ENCODE peak calls at places on chromosomes 3 and 15, in seven cellular contexts. One of them, this sample, is unnamed.

GRCh38 chr3:64072111-64072510 is 48.8 kb upstream of the PSMD6 start:
- DNase-seq in pancreas: no peak
- DNase-seq in CD8-positive, alpha-beta memory T cell: no peak
- DNase-seq in neuronal stem cell: no peak
- DNase-seq in astrocyte: no peak
- DNase-seq in spleen: no peak
- DNase-seq in SK-N-SH: no peak
- DNase-seq in this sample: no peak

GRCh38 chr3:138474163-138474562 is 39.7 kb downstream of the ESYT3 start:
- DNase-seq in pancreas: no peak
- DNase-seq in CD8-positive, alpha-beta memory T cell: no peak
- DNase-seq in neuronal stem cell: no peak
- DNase-seq in astrocyte: no peak
- DNase-seq in spleen: no peak
- DNase-seq in SK-N-SH: no peak
- DNase-seq in this sample: no peak

GRCh38 chr15:93497256-93497655 is 408.2 kb upstream of the RGMA start:
- DNase-seq in pancreas: no peak
- DNase-seq in CD8-positive, alpha-beta memory T cell: no peak
- DNase-seq in neuronal stem cell: no peak
- DNase-seq in astrocyte: peak; percentile 82
- DNase-seq in spleen: no peak
- DNase-seq in SK-N-SH: no peak
- DNase-seq in this sample: no peak

GRCh38 chr15:49075876-49076275 is 29.6 kb upstream of the SECISBP2L start:
- DNase-seq in pancreas: no peak
- DNase-seq in CD8-positive, alpha-beta memory T cell: no peak
- DNase-seq in neuronal stem cell: no peak
- DNase-seq in astrocyte: no peak
- DNase-seq in spleen: no peak
- DNase-seq in SK-N-SH: no peak
- DNase-seq in this sample: no peak

GRCh38 chr3:14113964-14114667 is 10.6 kb downstream of the CHCHD4 start:
- DNase-seq in pancreas: no peak
- DNase-seq in CD8-positive, alpha-beta memory T cell: no peak
- DNase-seq in neuronal stem cell: no peak
- DNase-seq in astrocyte: no peak
- DNase-seq in spleen: no peak
- DNase-seq in SK-N-SH: no peak
- DNase-seq in this sample: no peak

GRCh38 chr3:16151109-16151508 is 23.4 kb upstream of the GALNT15 start:
- DNase-seq in pancreas: no peak
- DNase-seq in CD8-positive, alpha-beta memory T cell: no peak
- DNase-seq in neuronal stem cell: no peak
- DNase-seq in astrocyte: peak; percentile 92
- DNase-seq in spleen: no peak
- DNase-seq in SK-N-SH: no peak
- DNase-seq in this sample: no peak

GRCh38 chr3:150216041-150216811 is 191.9 kb upstream of the TSC22D2 start:
- DNase-seq in pancreas: no peak
- DNase-seq in CD8-positive, alpha-beta memory T cell: no peak
- DNase-seq in neuronal stem cell: no peak
- DNase-seq in astrocyte: peak; percentile 81
- DNase-seq in spleen: no peak
- DNase-seq in SK-N-SH: peak; percentile 32
- DNase-seq in this sample: no peak

GRCh38 chr3:52236424-52236886 is 2.5 kb downstream of the TWF2 start:
- DNase-seq in pancreas: no peak
- DNase-seq in CD8-positive, alpha-beta memory T cell: no peak
- DNase-seq in neuronal stem cell: no peak
- DNase-seq in astrocyte: no peak
- DNase-seq in spleen: peak; percentile 67
- DNase-seq in SK-N-SH: no peak
- DNase-seq in this sample: no peak

GRCh38 chr3:123743121-123743520 is 141.0 kb downstream of the MYLK start:
- DNase-seq in pancreas: no peak
- DNase-seq in CD8-positive, alpha-beta memory T cell: no peak
- DNase-seq in neuronal stem cell: no peak
- DNase-seq in astrocyte: no peak
- DNase-seq in spleen: no peak
- DNase-seq in SK-N-SH: no peak
- DNase-seq in this sample: no peak

GRCh38 chr15:86968244-86968643 is 888.6 kb downstream of the AGBL1 start:
- DNase-seq in pancreas: no peak
- DNase-seq in CD8-positive, alpha-beta memory T cell: no peak
- DNase-seq in neuronal stem cell: no peak
- DNase-seq in astrocyte: no peak
- DNase-seq in spleen: no peak
- DNase-seq in SK-N-SH: no peak
- DNase-seq in this sample: no peak

GRCh38 chr3:14377838-14378169 is 24.6 kb upstream of the SLC6A6 start:
- DNase-seq in pancreas: no peak
- DNase-seq in CD8-positive, alpha-beta memory T cell: peak; percentile 60
- DNase-seq in neuronal stem cell: no peak
- DNase-seq in astrocyte: no peak
- DNase-seq in spleen: peak; percentile 87
- DNase-seq in SK-N-SH: no peak
- DNase-seq in this sample: no peak

GRCh38 chr15:56919708-56920637 is 1.5 kb downstream of the TCF12 start:
- DNase-seq in pancreas: peak; percentile 65
- DNase-seq in CD8-positive, alpha-beta memory T cell: no peak
- DNase-seq in neuronal stem cell: no peak
- DNase-seq in astrocyte: peak; percentile 73
- DNase-seq in spleen: no peak
- DNase-seq in SK-N-SH: no peak
- DNase-seq in this sample: no peak

GRCh38 chr3:197750396-197750831 is 731 bp downstream of the FYTTD1 start:
- DNase-seq in pancreas: peak; percentile 80
- DNase-seq in CD8-positive, alpha-beta memory T cell: peak; percentile 65
- DNase-seq in neuronal stem cell: peak; percentile 43
- DNase-seq in astrocyte: peak; percentile 55
- DNase-seq in spleen: peak; percentile 94
- DNase-seq in SK-N-SH: peak; percentile 84
- DNase-seq in this sample: no peak

GRCh38 chr15:35182841-35183479 is 97.9 kb upstream of the NANOGP8 start:
- DNase-seq in pancreas: no peak
- DNase-seq in CD8-positive, alpha-beta memory T cell: no peak
- DNase-seq in neuronal stem cell: peak; percentile 42
- DNase-seq in astrocyte: no peak
- DNase-seq in spleen: no peak
- DNase-seq in SK-N-SH: no peak
- DNase-seq in this sample: peak; percentile 50

GRCh38 chr3:194474675-194475074 is 12.1 kb downstream of the ATP13A3 start:
- DNase-seq in pancreas: no peak
- DNase-seq in CD8-positive, alpha-beta memory T cell: no peak
- DNase-seq in neuronal stem cell: no peak
- DNase-seq in astrocyte: no peak
- DNase-seq in spleen: no peak
- DNase-seq in SK-N-SH: no peak
- DNase-seq in this sample: no peak

GRCh38 chr3:24101676-24102168 is 156.6 kb downstream of the NR1D2 start:
- DNase-seq in pancreas: no peak
- DNase-seq in CD8-positive, alpha-beta memory T cell: no peak
- DNase-seq in neuronal stem cell: no peak
- DNase-seq in astrocyte: peak; percentile 7
- DNase-seq in spleen: no peak
- DNase-seq in SK-N-SH: no peak
- DNase-seq in this sample: no peak

GRCh38 chr3:117322866-117323265 is 613.3 kb downstream of the TUSC7 start:
- DNase-seq in pancreas: no peak
- DNase-seq in CD8-positive, alpha-beta memory T cell: no peak
- DNase-seq in neuronal stem cell: peak; percentile 6
- DNase-seq in astrocyte: peak; percentile 16
- DNase-seq in spleen: no peak
- DNase-seq in SK-N-SH: no peak
- DNase-seq in this sample: no peak

GRCh38 chr3:22326305-22326704 is 575.3 kb upstream of the ZNF385D start:
- DNase-seq in pancreas: no peak
- DNase-seq in CD8-positive, alpha-beta memory T cell: no peak
- DNase-seq in neuronal stem cell: no peak
- DNase-seq in astrocyte: no peak
- DNase-seq in spleen: no peak
- DNase-seq in SK-N-SH: no peak
- DNase-seq in this sample: no peak

GRCh38 chr15:101396484-101397261 is 92.8 kb downstream of the PCSK6 start:
- DNase-seq in pancreas: no peak
- DNase-seq in CD8-positive, alpha-beta memory T cell: no peak
- DNase-seq in neuronal stem cell: no peak
- DNase-seq in astrocyte: no peak
- DNase-seq in spleen: no peak
- DNase-seq in SK-N-SH: no peak
- DNase-seq in this sample: no peak

GRCh38 chr3:40843208-40843624 is 318.5 kb downstream of the ZNF621 start:
- DNase-seq in pancreas: no peak
- DNase-seq in CD8-positive, alpha-beta memory T cell: no peak
- DNase-seq in neuronal stem cell: no peak
- DNase-seq in astrocyte: no peak
- DNase-seq in spleen: no peak
- DNase-seq in SK-N-SH: no peak
- DNase-seq in this sample: no peak

GRCh38 chr15:55588070-55588817 is at the start of gene PYGO1:
- DNase-seq in pancreas: peak; percentile 85
- DNase-seq in CD8-positive, alpha-beta memory T cell: peak; percentile 7
- DNase-seq in neuronal stem cell: peak; percentile 71
- DNase-seq in astrocyte: peak; percentile 59
- DNase-seq in spleen: peak; percentile 80
- DNase-seq in SK-N-SH: peak; percentile 87
- DNase-seq in this sample: no peak

GRCh38 chr3:10025205-10026083 is 793 bp upstream of the FANCD2 start:
- DNase-seq in pancreas: no peak
- DNase-seq in CD8-positive, alpha-beta memory T cell: no peak
- DNase-seq in neuronal stem cell: no peak
- DNase-seq in astrocyte: no peak
- DNase-seq in spleen: no peak
- DNase-seq in SK-N-SH: no peak
- DNase-seq in this sample: no peak

DNA sequence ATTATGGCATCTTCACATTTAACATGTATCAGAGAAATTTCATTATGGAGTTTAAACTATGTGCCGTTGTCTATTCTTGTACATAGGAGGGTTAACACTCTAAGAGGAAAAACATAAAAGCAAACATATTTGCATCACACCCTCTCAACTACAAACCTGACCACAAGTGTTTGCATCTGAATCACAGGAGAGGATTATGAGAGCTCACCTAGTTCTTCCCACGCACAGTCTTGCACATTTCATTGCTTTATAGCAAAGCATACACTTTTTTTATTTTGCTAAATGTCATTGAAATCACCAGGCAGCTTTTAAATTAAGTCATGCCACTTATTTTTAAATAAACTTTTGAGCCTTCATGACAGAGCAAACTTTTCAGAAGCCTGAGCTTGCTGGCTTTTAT is 12.5 kb downstream of the TRAT1 start:
- DNase-seq in pancreas: no peak
- DNase-seq in CD8-positive, alpha-beta memory T cell: peak; percentile 52
- DNase-seq in neuronal stem cell: no peak
- DNase-seq in astrocyte: no peak
- DNase-seq in spleen: no peak
- DNase-seq in SK-N-SH: no peak
- DNase-seq in this sample: no peak
- H3K27ac ChIP-seq in pancreas: no peak overlapping the region
- H3K27ac ChIP-seq in CD8-positive, alpha-beta memory T cell: no peak overlapping the region
- H3K27ac ChIP-seq in neuronal stem cell: no peak overlapping the region
- H3K27ac ChIP-seq in astrocyte: no peak overlapping the region
- H3K27ac ChIP-seq in spleen: no peak overlapping the region
- H3K27ac ChIP-seq in SK-N-SH: no peak overlapping the region
- H3K27ac ChIP-seq in this sample: no peak overlapping the region

DNA sequence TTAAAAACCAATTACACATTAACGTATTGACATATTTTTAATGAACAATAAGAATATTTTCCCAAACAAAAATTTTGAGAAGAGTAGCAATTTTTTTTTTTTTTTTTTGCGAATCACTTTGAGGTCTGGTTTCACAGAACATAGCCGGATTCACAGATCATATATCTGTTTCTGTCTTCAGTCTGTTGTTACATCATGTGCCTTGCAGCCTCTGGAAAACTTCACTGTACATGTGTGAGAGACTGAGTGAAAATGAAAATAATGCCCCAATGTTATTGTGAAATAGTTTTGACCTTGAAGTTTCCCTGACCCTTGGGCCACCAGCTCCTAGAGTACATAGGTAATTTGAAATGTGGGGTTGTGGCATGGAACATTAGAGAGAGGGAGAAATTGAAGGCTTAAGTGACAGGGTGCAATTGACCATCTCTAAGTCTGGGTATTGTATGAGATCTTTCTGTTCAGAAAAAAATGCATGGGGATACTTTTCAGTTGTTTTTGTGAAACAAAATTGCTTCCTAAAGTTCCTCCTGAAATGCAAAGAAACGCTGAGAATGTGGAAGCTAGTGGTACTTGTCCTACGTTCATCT is 14.0 kb downstream of the ITPR1 start:
- DNase-seq in pancreas: no peak
- DNase-seq in CD8-positive, alpha-beta memory T cell: no peak
- DNase-seq in neuronal stem cell: no peak
- DNase-seq in astrocyte: no peak
- DNase-seq in spleen: no peak
- DNase-seq in SK-N-SH: no peak
- DNase-seq in this sample: no peak
- H3K4me1 ChIP-seq in pancreas: no peaks in the 10 kb centered on the region
- H3K4me1 ChIP-seq in CD8-positive, alpha-beta memory T cell: peaks cover 44% of the 10 kb centered on the region
- H3K4me1 ChIP-seq in neuronal stem cell: peaks cover 8% of the 10 kb centered on the region
- H3K4me1 ChIP-seq in astrocyte: no peaks in the 10 kb centered on the region
- H3K4me1 ChIP-seq in spleen: peaks cover 62% of the 10 kb centered on the region
- H3K4me1 ChIP-seq in SK-N-SH: peaks cover 9% of the 10 kb centered on the region
- H3K4me1 ChIP-seq in this sample: peaks cover 2% of the 10 kb centered on the region

GRCh38 chr3:108088146-108088545 is 2.7 kb downstream of the CD47 start:
- DNase-seq in pancreas: no peak
- DNase-seq in CD8-positive, alpha-beta memory T cell: no peak
- DNase-seq in neuronal stem cell: no peak
- DNase-seq in astrocyte: no peak
- DNase-seq in spleen: no peak
- DNase-seq in SK-N-SH: no peak
- DNase-seq in this sample: no peak
- H3K4me3 ChIP-seq in pancreas: no peak overlapping the region
- H3K4me3 ChIP-seq in CD8-positive, alpha-beta memory T cell: peak overlapping the region; percentile 1
- H3K4me3 ChIP-seq in neuronal stem cell: no peak overlapping the region
- H3K4me3 ChIP-seq in astrocyte: no peak overlapping the region
- H3K4me3 ChIP-seq in spleen: peak overlapping the region; percentile 89
- H3K4me3 ChIP-seq in SK-N-SH: no peak overlapping the region
- H3K4me3 ChIP-seq in this sample: no peak overlapping the region

GRCh38 chr3:105440113-105440512 is 73.4 kb downstream of the ALCAM start:
- DNase-seq in pancreas: no peak
- DNase-seq in CD8-positive, alpha-beta memory T cell: no peak
- DNase-seq in neuronal stem cell: no peak
- DNase-seq in astrocyte: no peak
- DNase-seq in spleen: no peak
- DNase-seq in SK-N-SH: no peak
- DNase-seq in this sample: no peak
- H3K27ac ChIP-seq in pancreas: no peak overlapping the region
- H3K27ac ChIP-seq in CD8-positive, alpha-beta memory T cell: no peak overlapping the region
- H3K27ac ChIP-seq in neuronal stem cell: no peak overlapping the region
- H3K27ac ChIP-seq in astrocyte: no peak overlapping the region
- H3K27ac ChIP-seq in spleen: no peak overlapping the region
- H3K27ac ChIP-seq in SK-N-SH: no peak overlapping the region
- H3K27ac ChIP-seq in this sample: no peak overlapping the region

GRCh38 chr3:96466441-96466840 is 348.0 kb upstream of the EPHA6 start:
- DNase-seq in pancreas: no peak
- DNase-seq in CD8-positive, alpha-beta memory T cell: no peak
- DNase-seq in neuronal stem cell: no peak
- DNase-seq in astrocyte: no peak
- DNase-seq in spleen: no peak
- DNase-seq in SK-N-SH: no peak
- DNase-seq in this sample: no peak

GRCh38 chr3:96465521-96465920 is 348.9 kb upstream of the EPHA6 start:
- DNase-seq in pancreas: no peak
- DNase-seq in CD8-positive, alpha-beta memory T cell: no peak
- DNase-seq in neuronal stem cell: no peak
- DNase-seq in astrocyte: no peak
- DNase-seq in spleen: no peak
- DNase-seq in SK-N-SH: no peak
- DNase-seq in this sample: no peak

GRCh38 chr3:96467639-96468038 is 346.8 kb upstream of the EPHA6 start:
- DNase-seq in pancreas: no peak
- DNase-seq in CD8-positive, alpha-beta memory T cell: no peak
- DNase-seq in neuronal stem cell: no peak
- DNase-seq in astrocyte: no peak
- DNase-seq in spleen: no peak
- DNase-seq in SK-N-SH: no peak
- DNase-seq in this sample: no peak
- H3K4me1 ChIP-seq in pancreas: no peaks in the 10 kb centered on the region
- H3K4me1 ChIP-seq in CD8-positive, alpha-beta memory T cell: no peaks in the 10 kb centered on the region
- H3K4me1 ChIP-seq in neuronal stem cell: no peaks in the 10 kb centered on the region
- H3K4me1 ChIP-seq in astrocyte: no peaks in the 10 kb centered on the region
- H3K4me1 ChIP-seq in spleen: no peaks in the 10 kb centered on the region
- H3K4me1 ChIP-seq in SK-N-SH: no peaks in the 10 kb centered on the region
- H3K4me1 ChIP-seq in this sample: no peaks in the 10 kb centered on the region